ENCODE peak calls at places on chromosomes 2 and 18, in five cellular contexts. One of them, this sample, is unnamed.
A peak's percentile ranks its signal among the peaks of the same experiment; 100 is the strongest.

GRCh38 chr2:71897145-71897495 is 250.5 kb downstream of the CYP26B1 start:
- DNase-seq in BJ: no peak
- DNase-seq in DMS153: no peak
- DNase-seq in GM10248: no peak
- DNase-seq in NCI-H1694 treated with DMSO at 0.1 percent for 48 hours: no peak
- DNase-seq in this sample: no peak

GRCh38 chr2:88683160-88684021 is 8.1 kb upstream of the RPIA start:
- DNase-seq in NCI-H1694 treated with DMSO at 0.1 percent for 48 hours: no peak
- DNase-seq in GM10248: no peak
- DNase-seq in DMS153: no peak
- DNase-seq in BJ: no peak
- DNase-seq in this sample: no peak

GRCh38 chr18:24875761-24876160 is 415.3 kb downstream of the HRH4 start:
- DNase-seq in BJ: no peak
- DNase-seq in DMS153: no peak
- DNase-seq in NCI-H1694 treated with DMSO at 0.1 percent for 48 hours: no peak
- DNase-seq in GM10248: no peak
- DNase-seq in this sample: no peak

GRCh38 chr2:120825370-120826259 is 89.9 kb downstream of the GLI2 start:
- DNase-seq in GM10248: no peak
- DNase-seq in BJ: no peak
- DNase-seq in DMS153: no peak
- DNase-seq in NCI-H1694 treated with DMSO at 0.1 percent for 48 hours: peak; percentile 57
- DNase-seq in this sample: peak; percentile 85

GRCh38 chr18:44911773-44912172 is 231.1 kb downstream of the SETBP1 start:
- DNase-seq in BJ: no peak
- DNase-seq in GM10248: no peak
- DNase-seq in NCI-H1694 treated with DMSO at 0.1 percent for 48 hours: no peak
- DNase-seq in DMS153: peak; percentile 69
- DNase-seq in this sample: no peak

GRCh38 chr18:68267583-68267982 is 447.3 kb downstream of the TMX3 start:
- DNase-seq in BJ: no peak
- DNase-seq in NCI-H1694 treated with DMSO at 0.1 percent for 48 hours: no peak
- DNase-seq in GM10248: no peak
- DNase-seq in DMS153: no peak
- DNase-seq in this sample: peak; percentile 52

GRCh38 chr18:49520661-49521145 is 33.7 kb upstream of the C18orf32 start:
- DNase-seq in GM10248: no peak
- DNase-seq in DMS153: no peak
- DNase-seq in NCI-H1694 treated with DMSO at 0.1 percent for 48 hours: no peak
- DNase-seq in BJ: no peak
- DNase-seq in this sample: peak; percentile 12

GRCh38 chr2:94759211-94759610 is 112.0 kb upstream of the TEKT4 start:
- DNase-seq in NCI-H1694 treated with DMSO at 0.1 percent for 48 hours: no peak
- DNase-seq in GM10248: no peak
- DNase-seq in BJ: no peak
- DNase-seq in DMS153: no peak
- DNase-seq in this sample: peak; percentile 1

GRCh38 chr2:43254331-43254730 is 27.9 kb upstream of the ZFP36L2 start:
- DNase-seq in GM10248: no peak
- DNase-seq in DMS153: no peak
- DNase-seq in NCI-H1694 treated with DMSO at 0.1 percent for 48 hours: no peak
- DNase-seq in BJ: no peak
- DNase-seq in this sample: no peak

GRCh38 chr2:181393472-181393871 is 63.7 kb upstream of the ITGA4 start:
- DNase-seq in GM10248: peak; percentile 31
- DNase-seq in BJ: peak; percentile 44
- DNase-seq in NCI-H1694 treated with DMSO at 0.1 percent for 48 hours: no peak
- DNase-seq in DMS153: peak; percentile 77
- DNase-seq in this sample: peak; percentile 51

GRCh38 chr2:192155521-192156118 is 39.1 kb downstream of the TMEFF2 start:
- DNase-seq in NCI-H1694 treated with DMSO at 0.1 percent for 48 hours: peak; percentile 52
- DNase-seq in BJ: no peak
- DNase-seq in GM10248: no peak
- DNase-seq in DMS153: no peak
- DNase-seq in this sample: peak; percentile 67

GRCh38 chr2:112588611-112589045 is 4.2 kb downstream of the CHCHD5 start:
- DNase-seq in NCI-H1694 treated with DMSO at 0.1 percent for 48 hours: no peak
- DNase-seq in BJ: no peak
- DNase-seq in DMS153: no peak
- DNase-seq in GM10248: no peak
- DNase-seq in this sample: no peak

GRCh38 chr2:64422466-64422865 is 31.5 kb upstream of the LGALSL start:
- DNase-seq in DMS153: no peak
- DNase-seq in BJ: no peak
- DNase-seq in GM10248: no peak
- DNase-seq in NCI-H1694 treated with DMSO at 0.1 percent for 48 hours: no peak
- DNase-seq in this sample: no peak

GRCh38 chr2:216583157-216583556 is 50.1 kb upstream of the IGFBP2 start:
- DNase-seq in GM10248: no peak
- DNase-seq in BJ: peak; percentile 64
- DNase-seq in NCI-H1694 treated with DMSO at 0.1 percent for 48 hours: no peak
- DNase-seq in DMS153: no peak
- DNase-seq in this sample: peak; percentile 55